ENCODE peak calls at places on chromosomes 5 and 9, in ten cellular contexts. One of them, this sample, is unnamed. For H3K9me3, the result is how much of the 10 kb centered on the place peaks cover.

GRCh38 chr5:132747693-132748440 is 641 bp downstream of the CCNI2 start:
- DNase-seq in endodermal cell: peak
- DNase-seq in ovary: no peak
- DNase-seq in A549: no peak
- DNase-seq in vagina: no peak
- DNase-seq in right atrium auricular region: no peak
- DNase-seq in sigmoid colon: no peak
- DNase-seq in heart left ventricle: no peak
- DNase-seq in osteoblast: no peak
- DNase-seq in mammary epithelial cell: no peak
- DNase-seq in this sample: no peak

GRCh38 chr5:96387616-96388015 is 45.4 kb downstream of the PCSK1 start:
- DNase-seq in endodermal cell: no peak
- DNase-seq in ovary: no peak
- DNase-seq in A549: no peak
- DNase-seq in vagina: no peak
- DNase-seq in right atrium auricular region: no peak
- DNase-seq in sigmoid colon: no peak
- DNase-seq in heart left ventricle: no peak
- DNase-seq in osteoblast: no peak
- DNase-seq in mammary epithelial cell: no peak
- DNase-seq in this sample: no peak

GRCh38 chr5:36915653-36916052 is 39.1 kb downstream of the NIPBL start:
- DNase-seq in endodermal cell: no peak
- DNase-seq in ovary: no peak
- DNase-seq in A549: no peak
- DNase-seq in vagina: no peak
- DNase-seq in right atrium auricular region: no peak
- DNase-seq in sigmoid colon: no peak
- DNase-seq in heart left ventricle: no peak
- DNase-seq in osteoblast: no peak
- DNase-seq in mammary epithelial cell: no peak
- DNase-seq in this sample: no peak

GRCh38 chr5:56480305-56481146 is 247.4 kb upstream of the ANKRD55 start:
- DNase-seq in endodermal cell: peak
- DNase-seq in ovary: peak
- DNase-seq in A549: no peak
- DNase-seq in vagina: no peak
- DNase-seq in right atrium auricular region: peak
- DNase-seq in sigmoid colon: peak
- DNase-seq in heart left ventricle: peak
- DNase-seq in osteoblast: peak
- DNase-seq in mammary epithelial cell: peak
- DNase-seq in this sample: no peak

GRCh38 chr9:91378695-91379127 is 17.0 kb upstream of the AUH start:
- DNase-seq in endodermal cell: no peak
- DNase-seq in ovary: no peak
- DNase-seq in A549: no peak
- DNase-seq in vagina: no peak
- DNase-seq in right atrium auricular region: no peak
- DNase-seq in sigmoid colon: no peak
- DNase-seq in heart left ventricle: no peak
- DNase-seq in osteoblast: no peak
- DNase-seq in mammary epithelial cell: no peak
- DNase-seq in this sample: no peak

GRCh38 chr9:121960665-121961064 is 132.4 kb downstream of the TTLL11 start:
- DNase-seq in endodermal cell: no peak
- DNase-seq in ovary: no peak
- DNase-seq in A549: no peak
- DNase-seq in vagina: no peak
- DNase-seq in right atrium auricular region: no peak
- DNase-seq in sigmoid colon: no peak
- DNase-seq in heart left ventricle: no peak
- DNase-seq in osteoblast: no peak
- DNase-seq in mammary epithelial cell: no peak
- DNase-seq in this sample: no peak

GRCh38 chr5:91280942-91281269 is 102.2 kb downstream of the ARRDC3 start:
- DNase-seq in endodermal cell: no peak
- DNase-seq in ovary: no peak
- DNase-seq in A549: no peak
- DNase-seq in vagina: no peak
- DNase-seq in right atrium auricular region: no peak
- DNase-seq in sigmoid colon: no peak
- DNase-seq in heart left ventricle: no peak
- DNase-seq in osteoblast: no peak
- DNase-seq in mammary epithelial cell: no peak
- DNase-seq in this sample: no peak

GRCh38 chr5:158471179-158471924 is 612.4 kb upstream of the CLINT1 start:
- DNase-seq in endodermal cell: peak
- DNase-seq in ovary: no peak
- DNase-seq in A549: no peak
- DNase-seq in vagina: no peak
- DNase-seq in right atrium auricular region: no peak
- DNase-seq in sigmoid colon: no peak
- DNase-seq in heart left ventricle: no peak
- DNase-seq in osteoblast: no peak
- DNase-seq in mammary epithelial cell: no peak
- DNase-seq in this sample: no peak

GRCh38 chr9:81574399-81574798 is 114.9 kb downstream of the TLE1 start:
- DNase-seq in endodermal cell: no peak
- DNase-seq in ovary: no peak
- DNase-seq in A549: no peak
- DNase-seq in vagina: no peak
- DNase-seq in right atrium auricular region: no peak
- DNase-seq in sigmoid colon: no peak
- DNase-seq in heart left ventricle: no peak
- DNase-seq in osteoblast: no peak
- DNase-seq in mammary epithelial cell: no peak
- DNase-seq in this sample: no peak

GRCh38 chr9:34651286-34651685 is 699 bp upstream of the IL11RA start:
- DNase-seq in endodermal cell: no peak
- DNase-seq in ovary: peak
- DNase-seq in A549: no peak
- DNase-seq in vagina: no peak
- DNase-seq in right atrium auricular region: no peak
- DNase-seq in sigmoid colon: peak
- DNase-seq in heart left ventricle: peak
- DNase-seq in osteoblast: no peak
- DNase-seq in mammary epithelial cell: peak
- DNase-seq in this sample: no peak

GRCh38 chr9:116391306-116391900 is 237.8 kb downstream of the PAPPA start:
- DNase-seq in endodermal cell: peak
- DNase-seq in ovary: no peak
- DNase-seq in A549: no peak
- DNase-seq in vagina: no peak
- DNase-seq in right atrium auricular region: no peak
- DNase-seq in sigmoid colon: no peak
- DNase-seq in heart left ventricle: no peak
- DNase-seq in osteoblast: no peak
- DNase-seq in mammary epithelial cell: peak
- DNase-seq in this sample: no peak

GRCh38 chr5:143106175-143106574 is 297.3 kb downstream of the NR3C1 start:
- DNase-seq in endodermal cell: no peak
- DNase-seq in ovary: peak
- DNase-seq in A549: peak
- DNase-seq in vagina: no peak
- DNase-seq in right atrium auricular region: no peak
- DNase-seq in sigmoid colon: no peak
- DNase-seq in heart left ventricle: peak
- DNase-seq in osteoblast: no peak
- DNase-seq in mammary epithelial cell: peak
- DNase-seq in this sample: peak

GRCh38 chr5:153584561-153585359 is 94.3 kb downstream of the GRIA1 start:
- DNase-seq in endodermal cell: no peak
- DNase-seq in ovary: no peak
- DNase-seq in A549: no peak
- DNase-seq in vagina: no peak
- DNase-seq in right atrium auricular region: no peak
- DNase-seq in sigmoid colon: no peak
- DNase-seq in heart left ventricle: no peak
- DNase-seq in osteoblast: no peak
- DNase-seq in mammary epithelial cell: no peak
- DNase-seq in this sample: no peak

GRCh38 chr5:157718529-157718928 is 12.7 kb upstream of the THG1L start:
- DNase-seq in endodermal cell: peak
- DNase-seq in ovary: no peak
- DNase-seq in A549: peak
- DNase-seq in vagina: no peak
- DNase-seq in right atrium auricular region: no peak
- DNase-seq in sigmoid colon: no peak
- DNase-seq in heart left ventricle: no peak
- DNase-seq in osteoblast: peak
- DNase-seq in mammary epithelial cell: peak
- DNase-seq in this sample: no peak

GRCh38 chr5:62790348-62790747 is 211.7 kb downstream of the LRRC70 start:
- DNase-seq in endodermal cell: no peak
- DNase-seq in ovary: peak
- DNase-seq in A549: no peak
- DNase-seq in vagina: no peak
- DNase-seq in right atrium auricular region: no peak
- DNase-seq in sigmoid colon: no peak
- DNase-seq in heart left ventricle: no peak
- DNase-seq in osteoblast: no peak
- DNase-seq in mammary epithelial cell: no peak
- DNase-seq in this sample: no peak

GRCh38 chr5:9782806-9783560 is 152.8 kb upstream of the TAS2R1 start:
- DNase-seq in endodermal cell: no peak
- DNase-seq in ovary: no peak
- DNase-seq in A549: no peak
- DNase-seq in vagina: no peak
- DNase-seq in right atrium auricular region: no peak
- DNase-seq in sigmoid colon: no peak
- DNase-seq in heart left ventricle: no peak
- DNase-seq in osteoblast: peak
- DNase-seq in mammary epithelial cell: no peak
- DNase-seq in this sample: peak

DNA sequence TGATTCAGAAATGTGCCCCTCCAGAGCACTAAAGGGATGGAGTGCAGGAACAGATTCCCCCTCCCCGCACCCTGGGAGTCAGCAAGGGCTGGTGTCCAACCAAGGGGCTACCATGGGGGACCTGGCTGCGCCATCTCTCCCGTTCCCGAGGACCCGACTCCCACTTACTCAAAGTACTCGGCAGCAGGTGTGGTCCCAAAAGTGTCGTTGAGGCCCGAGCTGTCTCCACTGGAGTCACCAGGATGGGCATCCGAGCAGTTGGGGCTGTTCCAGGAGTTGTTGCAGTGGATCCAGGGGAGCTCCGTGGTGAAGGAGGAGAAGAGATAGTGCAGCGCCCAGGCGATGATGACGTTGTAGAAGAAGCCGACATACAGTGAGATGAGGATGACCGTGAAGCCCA is 12.9 kb downstream of the SLC6A3 start:
- DNase-seq in endodermal cell: no peak
- DNase-seq in ovary: no peak
- DNase-seq in A549: no peak
- DNase-seq in vagina: no peak
- DNase-seq in right atrium auricular region: no peak
- DNase-seq in sigmoid colon: no peak
- DNase-seq in heart left ventricle: no peak
- DNase-seq in osteoblast: peak
- DNase-seq in mammary epithelial cell: no peak
- DNase-seq in this sample: no peak
- H3K9me3 ChIP-seq in endodermal cell: under half
- H3K9me3 ChIP-seq in ovary: under half
- H3K9me3 ChIP-seq in A549: under half
- H3K9me3 ChIP-seq in vagina: under half
- H3K9me3 ChIP-seq in right atrium auricular region: under half
- H3K9me3 ChIP-seq in sigmoid colon: under half
- H3K9me3 ChIP-seq in heart left ventricle: under half
- H3K9me3 ChIP-seq in osteoblast: under half
- H3K9me3 ChIP-seq in mammary epithelial cell: under half
- H3K9me3 ChIP-seq in this sample: under half

DNA sequence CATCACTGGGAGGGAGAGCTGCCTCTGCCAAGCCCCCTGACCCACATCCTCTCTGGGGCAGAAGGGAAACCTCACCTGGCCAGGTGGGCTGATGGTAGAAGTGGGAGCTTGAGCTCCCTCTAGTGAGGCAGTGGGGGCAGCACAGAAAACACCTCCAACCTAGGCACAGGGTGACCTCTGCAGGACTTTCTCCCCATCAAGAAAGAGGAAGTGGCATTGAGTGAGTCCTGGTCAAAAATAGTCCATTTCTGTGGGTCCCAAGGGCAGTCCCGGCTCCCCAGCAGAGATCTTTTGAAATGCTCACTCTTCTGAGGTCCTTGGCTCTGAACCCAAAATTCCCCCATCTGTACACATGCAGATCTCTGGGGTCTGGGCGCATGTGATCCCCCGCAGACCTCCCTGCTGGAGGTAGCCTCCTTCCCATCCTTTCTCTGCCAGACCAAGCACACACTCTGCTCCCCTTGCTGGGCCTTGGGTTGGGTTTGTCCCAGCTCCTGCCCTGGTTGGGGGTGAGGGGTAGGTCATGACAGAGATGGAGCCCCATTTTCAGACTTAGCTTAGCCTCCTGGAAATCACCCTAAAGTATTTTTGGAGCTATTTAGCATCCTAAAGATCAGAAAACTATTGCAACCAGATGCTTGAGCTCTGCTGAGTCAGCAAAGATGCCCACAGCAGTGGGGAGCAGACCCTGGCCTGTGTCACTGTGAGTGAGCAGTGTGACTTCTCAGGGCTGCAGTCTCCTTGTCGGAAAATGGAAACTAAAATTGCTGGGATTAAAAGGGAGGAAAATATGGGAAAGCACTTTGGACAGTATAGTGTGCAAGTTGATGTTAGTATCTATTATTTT is 41.6 kb upstream of the LCP2 start:
- DNase-seq in endodermal cell: peak
- DNase-seq in ovary: no peak
- DNase-seq in A549: no peak
- DNase-seq in vagina: no peak
- DNase-seq in right atrium auricular region: no peak
- DNase-seq in sigmoid colon: peak
- DNase-seq in heart left ventricle: no peak
- DNase-seq in osteoblast: no peak
- DNase-seq in mammary epithelial cell: no peak
- DNase-seq in this sample: no peak
- TF ChIP-seq CTCF in endodermal cell: peak
- TF ChIP-seq CTCF in ovary: no peak
- TF ChIP-seq CTCF in A549: peak
- TF ChIP-seq CTCF in vagina: no peak
- TF ChIP-seq CTCF in right atrium auricular region: peak
- TF ChIP-seq CTCF in sigmoid colon: no peak
- TF ChIP-seq CTCF in heart left ventricle: no peak
- TF ChIP-seq CTCF in osteoblast: no peak
- TF ChIP-seq CTCF in mammary epithelial cell: peak
- TF ChIP-seq CTCF in this sample: peak

GRCh38 chr9:137187386-137187785 is 974 bp downstream of the ANAPC2 start:
- DNase-seq in endodermal cell: no peak
- DNase-seq in ovary: no peak
- DNase-seq in A549: no peak
- DNase-seq in vagina: no peak
- DNase-seq in right atrium auricular region: no peak
- DNase-seq in sigmoid colon: no peak
- DNase-seq in heart left ventricle: no peak
- DNase-seq in osteoblast: no peak
- DNase-seq in mammary epithelial cell: no peak
- DNase-seq in this sample: no peak
- H3K4me3 ChIP-seq in endodermal cell: peak
- H3K4me3 ChIP-seq in ovary: peak
- H3K4me3 ChIP-seq in A549: peak
- H3K4me3 ChIP-seq in vagina: peak
- H3K4me3 ChIP-seq in right atrium auricular region: peak
- H3K4me3 ChIP-seq in sigmoid colon: peak
- H3K4me3 ChIP-seq in heart left ventricle: peak
- H3K4me3 ChIP-seq in osteoblast: peak
- H3K4me3 ChIP-seq in mammary epithelial cell: peak
- H3K4me3 ChIP-seq in this sample: peak

GRCh38 chr5:141374627-141375026 is 936 bp downstream of the PCDHGA6 start:
- DNase-seq in endodermal cell: no peak
- DNase-seq in ovary: no peak
- DNase-seq in A549: no peak
- DNase-seq in vagina: no peak
- DNase-seq in right atrium auricular region: no peak
- DNase-seq in sigmoid colon: no peak
- DNase-seq in heart left ventricle: no peak
- DNase-seq in osteoblast: no peak
- DNase-seq in mammary epithelial cell: no peak
- DNase-seq in this sample: no peak
- H3K9me3 ChIP-seq in endodermal cell: half or more
- H3K9me3 ChIP-seq in ovary: under half
- H3K9me3 ChIP-seq in A549: half or more
- H3K9me3 ChIP-seq in vagina: half or more
- H3K9me3 ChIP-seq in right atrium auricular region: half or more
- H3K9me3 ChIP-seq in sigmoid colon: under half
- H3K9me3 ChIP-seq in heart left ventricle: half or more
- H3K9me3 ChIP-seq in osteoblast: under half
- H3K9me3 ChIP-seq in mammary epithelial cell: under half
- H3K9me3 ChIP-seq in this sample: under half

This sample was measured in WERI-Rb-1.